ENCODE peak calls at places on chromosomes 7 and 10, in seven cellular contexts. One of them, this sample, is unnamed.

GRCh38 chr10:133167693-133168616 is 7.9 kb downstream of the KNDC1 start:
- DNase-seq in DND-41: no peak
- DNase-seq in astrocyte: no peak
- DNase-seq in brain microvascular endothelial cell: no peak
- DNase-seq in cardiac muscle cell: no peak
- DNase-seq in heart right ventricle: no peak
- DNase-seq in sigmoid colon: peak; percentile 57
- DNase-seq in this sample: peak; percentile 30

GRCh38 chr7:127391591-127392181 is 822 bp downstream of the ZNF800 start:
- DNase-seq in astrocyte: peak; percentile 26
- DNase-seq in heart right ventricle: peak; percentile 60
- DNase-seq in DND-41: peak; percentile 54
- DNase-seq in cardiac muscle cell: peak; percentile 40
- DNase-seq in brain microvascular endothelial cell: peak; percentile 6
- DNase-seq in sigmoid colon: no peak
- DNase-seq in this sample: peak; percentile 59

GRCh38 chr10:104796817-104797216 is 155.7 kb downstream of the SORCS3 start:
- DNase-seq in heart right ventricle: no peak
- DNase-seq in sigmoid colon: no peak
- DNase-seq in DND-41: no peak
- DNase-seq in brain microvascular endothelial cell: no peak
- DNase-seq in astrocyte: no peak
- DNase-seq in cardiac muscle cell: no peak
- DNase-seq in this sample: no peak

GRCh38 chr7:47273088-47273487 is 308.8 kb downstream of the TNS3 start:
- DNase-seq in cardiac muscle cell: no peak
- DNase-seq in astrocyte: no peak
- DNase-seq in DND-41: no peak
- DNase-seq in brain microvascular endothelial cell: no peak
- DNase-seq in sigmoid colon: no peak
- DNase-seq in heart right ventricle: no peak
- DNase-seq in this sample: no peak

GRCh38 chr10:30359373-30360206 is 10.5 kb upstream of the MTPAP start:
- DNase-seq in brain microvascular endothelial cell: peak; percentile 45
- DNase-seq in sigmoid colon: peak; percentile 70
- DNase-seq in astrocyte: no peak
- DNase-seq in DND-41: peak; percentile 64
- DNase-seq in cardiac muscle cell: peak; percentile 74
- DNase-seq in heart right ventricle: peak; percentile 40
- DNase-seq in this sample: peak; percentile 93

GRCh38 chr7:2199956-2200583 is 32.7 kb downstream of the MAD1L1 start:
- DNase-seq in brain microvascular endothelial cell: no peak
- DNase-seq in astrocyte: no peak
- DNase-seq in cardiac muscle cell: no peak
- DNase-seq in sigmoid colon: no peak
- DNase-seq in heart right ventricle: no peak
- DNase-seq in DND-41: no peak
- DNase-seq in this sample: no peak

GRCh38 chr7:154744226-154744860 is 258.6 kb downstream of the PAXIP1 start:
- DNase-seq in heart right ventricle: peak; percentile 38
- DNase-seq in DND-41: peak; percentile 54
- DNase-seq in cardiac muscle cell: peak; percentile 57
- DNase-seq in brain microvascular endothelial cell: no peak
- DNase-seq in astrocyte: no peak
- DNase-seq in sigmoid colon: no peak
- DNase-seq in this sample: peak; percentile 52

GRCh38 chr7:135192914-135193536 is 18.3 kb downstream of the WDR91 start:
- DNase-seq in DND-41: no peak
- DNase-seq in astrocyte: no peak
- DNase-seq in cardiac muscle cell: no peak
- DNase-seq in heart right ventricle: no peak
- DNase-seq in sigmoid colon: no peak
- DNase-seq in brain microvascular endothelial cell: no peak
- DNase-seq in this sample: no peak

GRCh38 chr7:148503900-148504487 is 86.6 kb upstream of the C7orf33 start:
- DNase-seq in DND-41: no peak
- DNase-seq in heart right ventricle: no peak
- DNase-seq in sigmoid colon: no peak
- DNase-seq in brain microvascular endothelial cell: no peak
- DNase-seq in astrocyte: peak; percentile 12
- DNase-seq in cardiac muscle cell: peak; percentile 45
- DNase-seq in this sample: peak; percentile 29

GRCh38 chr7:122260336-122260735 is 44.2 kb downstream of the FEZF1 start:
- DNase-seq in sigmoid colon: no peak
- DNase-seq in heart right ventricle: no peak
- DNase-seq in cardiac muscle cell: no peak
- DNase-seq in brain microvascular endothelial cell: no peak
- DNase-seq in DND-41: no peak
- DNase-seq in astrocyte: no peak
- DNase-seq in this sample: no peak

GRCh38 chr7:118327179-118327578 is 102.7 kb downstream of the ANKRD7 start:
- DNase-seq in DND-41: no peak
- DNase-seq in heart right ventricle: no peak
- DNase-seq in cardiac muscle cell: no peak
- DNase-seq in brain microvascular endothelial cell: no peak
- DNase-seq in astrocyte: peak; percentile 42
- DNase-seq in sigmoid colon: no peak
- DNase-seq in this sample: no peak

GRCh38 chr10:126012485-126012884 is 116.1 kb downstream of the FANK1 start:
- DNase-seq in cardiac muscle cell: no peak
- DNase-seq in sigmoid colon: no peak
- DNase-seq in brain microvascular endothelial cell: peak; percentile 36
- DNase-seq in DND-41: no peak
- DNase-seq in heart right ventricle: no peak
- DNase-seq in astrocyte: peak; percentile 39
- DNase-seq in this sample: no peak

GRCh38 chr7:929311-929711 is 25.2 kb downstream of the ADAP1 start:
- DNase-seq in astrocyte: no peak
- DNase-seq in brain microvascular endothelial cell: no peak
- DNase-seq in DND-41: no peak
- DNase-seq in heart right ventricle: no peak
- DNase-seq in cardiac muscle cell: no peak
- DNase-seq in sigmoid colon: peak; percentile 57
- DNase-seq in this sample: no peak

GRCh38 chr10:14429043-14429713 is 98.5 kb upstream of the FRMD4A start:
- DNase-seq in astrocyte: no peak
- DNase-seq in sigmoid colon: no peak
- DNase-seq in brain microvascular endothelial cell: no peak
- DNase-seq in cardiac muscle cell: no peak
- DNase-seq in heart right ventricle: no peak
- DNase-seq in DND-41: no peak
- DNase-seq in this sample: no peak

GRCh38 chr10:104329754-104330153 is 8.5 kb downstream of the ITPRIP start:
- DNase-seq in brain microvascular endothelial cell: peak; percentile 79
- DNase-seq in heart right ventricle: no peak
- DNase-seq in sigmoid colon: peak; percentile 64
- DNase-seq in cardiac muscle cell: no peak
- DNase-seq in astrocyte: peak; percentile 87
- DNase-seq in DND-41: no peak
- DNase-seq in this sample: no peak

GRCh38 chr10:70255329-70256299 is 22.4 kb upstream of the PPA1 start:
- DNase-seq in heart right ventricle: no peak
- DNase-seq in DND-41: no peak
- DNase-seq in cardiac muscle cell: no peak
- DNase-seq in brain microvascular endothelial cell: no peak
- DNase-seq in astrocyte: peak; percentile 77
- DNase-seq in sigmoid colon: no peak
- DNase-seq in this sample: peak; percentile 68

GRCh38 chr10:7855205-7855604 is 36.9 kb downstream of the TAF3 start:
- DNase-seq in cardiac muscle cell: no peak
- DNase-seq in DND-41: no peak
- DNase-seq in sigmoid colon: no peak
- DNase-seq in astrocyte: no peak
- DNase-seq in brain microvascular endothelial cell: no peak
- DNase-seq in heart right ventricle: no peak
- DNase-seq in this sample: peak; percentile 88

GRCh38 chr10:102775201-102775972 is 31.6 kb downstream of the WBP1L start:
- DNase-seq in cardiac muscle cell: no peak
- DNase-seq in DND-41: no peak
- DNase-seq in astrocyte: no peak
- DNase-seq in sigmoid colon: peak; percentile 94
- DNase-seq in heart right ventricle: peak; percentile 53
- DNase-seq in brain microvascular endothelial cell: no peak
- DNase-seq in this sample: no peak

GRCh38 chr10:24381235-24382010 is 172.5 kb downstream of the KIAA1217 start:
- DNase-seq in brain microvascular endothelial cell: no peak
- DNase-seq in heart right ventricle: no peak
- DNase-seq in cardiac muscle cell: no peak
- DNase-seq in sigmoid colon: no peak
- DNase-seq in astrocyte: no peak
- DNase-seq in DND-41: no peak
- DNase-seq in this sample: no peak

GRCh38 chr10:131972474-131973071 is 9.2 kb downstream of the BNIP3 start:
- DNase-seq in astrocyte: no peak
- DNase-seq in brain microvascular endothelial cell: peak; percentile 42
- DNase-seq in heart right ventricle: peak; percentile 76
- DNase-seq in sigmoid colon: peak; percentile 71
- DNase-seq in cardiac muscle cell: no peak
- DNase-seq in DND-41: peak; percentile 24
- DNase-seq in this sample: no peak

DNA sequence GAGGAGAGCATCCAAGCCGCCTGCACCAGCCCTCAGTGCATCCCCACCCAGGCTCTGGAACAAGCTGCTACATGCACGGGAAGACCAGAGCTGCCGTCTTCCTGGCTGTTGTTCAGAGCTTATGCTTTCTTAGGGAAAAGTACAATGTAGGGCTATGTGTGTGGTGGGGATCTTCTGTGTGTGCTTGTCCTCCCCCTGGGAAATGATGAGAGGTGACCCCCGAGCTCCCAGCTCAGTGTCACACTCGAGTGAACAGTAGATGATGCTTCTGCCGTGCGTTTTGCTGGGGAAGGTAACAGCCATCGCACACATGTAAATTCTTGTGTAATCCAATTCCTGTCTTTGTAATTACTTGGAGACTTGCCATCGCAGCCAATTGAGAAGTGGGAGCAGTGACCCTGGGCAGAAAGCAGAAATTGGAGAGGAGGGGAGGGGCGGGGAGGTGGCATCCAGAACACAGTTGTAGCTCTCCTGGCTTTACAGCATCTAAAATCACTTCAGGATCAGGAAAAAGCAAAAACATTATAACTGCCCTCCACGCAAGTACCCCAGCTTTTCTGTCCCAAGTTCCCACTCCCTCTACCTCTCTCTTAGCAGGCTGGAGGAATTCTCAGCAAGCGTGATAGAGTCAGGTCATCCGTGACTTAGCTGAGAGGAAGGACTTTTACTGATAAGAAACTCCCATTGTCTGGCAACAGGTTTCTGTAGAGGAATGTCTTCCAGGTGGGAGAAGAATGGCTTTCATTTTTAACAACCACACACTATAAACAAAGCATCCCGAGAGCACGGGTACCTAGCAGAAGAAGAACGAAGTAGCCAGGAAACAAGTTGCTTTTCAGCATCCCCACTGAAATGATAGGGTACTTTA is 149.6 kb downstream of the TCF7L2 start:
- DNase-seq in DND-41: no peak
- DNase-seq in astrocyte: peak; percentile 39
- DNase-seq in heart right ventricle: no peak
- DNase-seq in sigmoid colon: no peak
- DNase-seq in brain microvascular endothelial cell: no peak
- DNase-seq in cardiac muscle cell: peak; percentile 13
- DNase-seq in this sample: no peak
- H3K4me3 ChIP-seq in DND-41: no peak overlapping the region
- H3K4me3 ChIP-seq in astrocyte: no peak overlapping the region
- H3K4me3 ChIP-seq in heart right ventricle: no peak overlapping the region
- H3K4me3 ChIP-seq in sigmoid colon: no peak overlapping the region
- H3K4me3 ChIP-seq in brain microvascular endothelial cell: no peak overlapping the region
- H3K4me3 ChIP-seq in cardiac muscle cell: no peak overlapping the region
- H3K4me3 ChIP-seq in this sample: no peak overlapping the region

GRCh38 chr7:49580000-49580399 is 193.4 kb upstream of the VWC2 start:
- DNase-seq in brain microvascular endothelial cell: no peak
- DNase-seq in cardiac muscle cell: peak; percentile 6
- DNase-seq in DND-41: no peak
- DNase-seq in heart right ventricle: no peak
- DNase-seq in sigmoid colon: no peak
- DNase-seq in astrocyte: no peak
- DNase-seq in this sample: no peak

GRCh38 chr7:49579408-49579807 is 194.0 kb upstream of the VWC2 start:
- DNase-seq in brain microvascular endothelial cell: no peak
- DNase-seq in astrocyte: no peak
- DNase-seq in heart right ventricle: no peak
- DNase-seq in sigmoid colon: no peak
- DNase-seq in cardiac muscle cell: no peak
- DNase-seq in DND-41: no peak
- DNase-seq in this sample: no peak

GRCh38 chr7:49577576-49577975 is 195.9 kb upstream of the VWC2 start:
- DNase-seq in sigmoid colon: no peak
- DNase-seq in heart right ventricle: no peak
- DNase-seq in DND-41: no peak
- DNase-seq in astrocyte: no peak
- DNase-seq in cardiac muscle cell: no peak
- DNase-seq in brain microvascular endothelial cell: no peak
- DNase-seq in this sample: no peak

DNA sequence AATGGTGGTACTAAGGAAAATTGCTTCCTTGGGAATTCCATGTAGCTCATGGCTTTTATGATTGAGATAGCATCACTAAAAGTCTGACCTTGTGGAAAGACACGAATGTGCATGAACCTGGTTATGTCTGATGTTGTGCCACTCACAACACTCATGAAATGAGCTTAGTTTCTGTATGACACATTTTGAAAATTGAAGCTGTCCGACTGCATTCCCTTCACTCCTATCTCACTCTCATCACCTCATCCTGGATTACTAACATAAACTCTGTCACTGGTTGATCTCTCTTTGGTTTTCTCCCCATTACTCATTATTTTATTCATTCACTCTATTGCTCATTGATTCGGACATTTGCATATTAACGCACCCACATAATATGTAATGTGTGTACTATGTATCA is 190.0 kb upstream of the VWC2 start:
- DNase-seq in brain microvascular endothelial cell: no peak
- DNase-seq in cardiac muscle cell: no peak
- DNase-seq in heart right ventricle: no peak
- DNase-seq in DND-41: no peak
- DNase-seq in astrocyte: no peak
- DNase-seq in sigmoid colon: no peak
- DNase-seq in this sample: no peak
- TF ChIP-seq CTCF in brain microvascular endothelial cell: no peak
- TF ChIP-seq CTCF in cardiac muscle cell: no peak
- TF ChIP-seq CTCF in heart right ventricle: no peak
- TF ChIP-seq CTCF in DND-41: no peak
- TF ChIP-seq CTCF in astrocyte: no peak
- TF ChIP-seq CTCF in sigmoid colon: no peak
- TF ChIP-seq CTCF in this sample: no peak

GRCh38 chr10:49397036-49397999 is 1.4 kb upstream of the DRGX start:
- DNase-seq in heart right ventricle: no peak
- DNase-seq in cardiac muscle cell: peak; percentile 23
- DNase-seq in DND-41: no peak
- DNase-seq in astrocyte: no peak
- DNase-seq in sigmoid colon: no peak
- DNase-seq in brain microvascular endothelial cell: no peak
- DNase-seq in this sample: no peak
- H3K4me3 ChIP-seq in heart right ventricle: no peak overlapping the region
- H3K4me3 ChIP-seq in cardiac muscle cell: no peak overlapping the region
- H3K4me3 ChIP-seq in DND-41: no peak overlapping the region
- H3K4me3 ChIP-seq in astrocyte: no peak overlapping the region
- H3K4me3 ChIP-seq in sigmoid colon: no peak overlapping the region
- H3K4me3 ChIP-seq in brain microvascular endothelial cell: no peak overlapping the region
- H3K4me3 ChIP-seq in this sample: no peak overlapping the region

GRCh38 chr7:113392841-113393540 is 274.6 kb upstream of the SMIM30 start:
- DNase-seq in heart right ventricle: no peak
- DNase-seq in astrocyte: no peak
- DNase-seq in brain microvascular endothelial cell: no peak
- DNase-seq in DND-41: no peak
- DNase-seq in cardiac muscle cell: no peak
- DNase-seq in sigmoid colon: no peak
- DNase-seq in this sample: no peak
- TF ChIP-seq CTCF in heart right ventricle: no peak
- TF ChIP-seq CTCF in astrocyte: no peak
- TF ChIP-seq CTCF in brain microvascular endothelial cell: no peak
- TF ChIP-seq CTCF in DND-41: no peak
- TF ChIP-seq CTCF in cardiac muscle cell: no peak
- TF ChIP-seq CTCF in sigmoid colon: no peak
- TF ChIP-seq CTCF in this sample: no peak

This sample was measured in Caco-2.